ENCODE peak calls at places on chromosomes 13 and 19, in nine cellular contexts. M is T-helper 2 cell; G is activated CD4-positive, alpha-beta T cell treated with anti-CD3 and anti-CD28 coated beads, Interleukin-2, amount 10 ng/mL, durations not matched to agents 7 days and 5 days; S is type B pancreatic cell; N is stimulated activated CD4-positive, alpha-beta T cell treated with anti-CD3 and anti-CD28 coated beads, Interleukin-2, amount 100 ng/mL, for 48 hours; E is ascending aorta; A is OCI-M1; I is glutamatergic neuron; R is psoas muscle. J is an unnamed sample.

GRCh38 chr19:53192771-53193533 is at the start of gene ZNF665:
- DNase-seq in I (peak; percentile 82), G (peak; percentile 92), N (peak; percentile 62), A (peak; percentile 97), M (peak; percentile 72), R (peak; percentile 91), S (peak; percentile 85), E (peak; percentile 67), J (peak; percentile 92)

GRCh38 chr13:99275093-99275469 is 16.9 kb upstream of the GPR18 start:
- DNase-seq in I (no peak), A (no peak), G (peak; percentile 55), S (no peak), M (peak; percentile 24), R (no peak), N (no peak), E (no peak), J (no peak)

GRCh38 chr13:93318538-93318937 is 91.9 kb downstream of the GPC6 start:
- DNase-seq in R (no peak), N (no peak), S (no peak), E (no peak), I (no peak), A (peak; percentile 42), M (no peak), G (no peak), J (no peak)

GRCh38 chr19:4456843-4457653 is 546 bp downstream of the UBXN6 start:
- DNase-seq in N (peak; percentile 30), I (peak; percentile 86), E (no peak), R (peak; percentile 64), A (peak; percentile 60), G (peak; percentile 54), M (peak; percentile 50), S (peak; percentile 82), J (peak; percentile 65)

GRCh38 chr19:58024661-58025060 is 9.2 kb upstream of the ZSCAN1 start:
- DNase-seq in R (no peak), N (no peak), A (no peak), M (no peak), S (no peak), I (no peak), E (no peak), G (no peak), J (no peak)

GRCh38 chr19:48713041-48713863 is 6.3 kb downstream of the MAMSTR start:
- DNase-seq in N (no peak), I (peak; percentile 38), M (no peak), G (no peak), E (no peak), R (peak; percentile 53), A (no peak), S (no peak), J (no peak)

GRCh38 chr19:45781282-45782161 is 768 bp downstream of the DMPK start:
- DNase-seq in E (no peak), R (peak; percentile 94), I (no peak), A (no peak), G (no peak), N (no peak), S (no peak), M (no peak), J (peak; percentile 80)

GRCh38 chr19:41563847-41564514 is 12.0 kb upstream of the CEACAM21 start:
- DNase-seq in R (no peak), G (peak; percentile 71), N (no peak), A (no peak), M (peak; percentile 38), S (no peak), E (no peak), I (no peak), J (no peak)

GRCh38 chr13:23428183-23428528 is 5.3 kb downstream of the SACS start:
- DNase-seq in S (no peak), N (no peak), R (no peak), A (peak; percentile 5), M (no peak), E (no peak), I (no peak), G (no peak), J (no peak)

GRCh38 chr13:30114586-30115256 is 192.6 kb downstream of the KATNAL1 start:
- DNase-seq in E (peak; percentile 56), I (peak; percentile 97), R (peak; percentile 94), M (peak; percentile 87), N (peak; percentile 97), S (peak; percentile 93), A (peak; percentile 75), G (peak; percentile 92), J (peak; percentile 91)

GRCh38 chr13:42786696-42787095 is 5.3 kb downstream of the FAM216B start:
- DNase-seq in G (no peak), E (no peak), I (no peak), N (no peak), M (no peak), A (no peak), R (no peak), S (no peak), J (no peak)

GRCh38 chr13:23175920-23176319 is 4.9 kb upstream of the SGCG start:
- DNase-seq in N (no peak), I (no peak), G (no peak), E (no peak), A (peak; percentile 14), M (no peak), S (no peak), R (no peak), J (no peak)

J was measured in adrenal gland.